ENCODE peak calls at places on chromosomes 13 and 19, in five cellular contexts. S is cardiac fibroblast; W is CD8-positive, alpha-beta memory T cell; T is GM12892; O is GM12864. M is an unnamed sample.
A peak's percentile ranks its signal among the peaks of the same experiment; 100 is the strongest.

GRCh38 chr13:25783076-25783475 is 268.7 kb downstream of the SHISA2 start:
- DNase-seq in S (no peak), O (no peak), T (no peak), W (no peak), M (no peak)

GRCh38 chr13:111409413-111409812 is 89.0 kb downstream of the TEX29 start:
- DNase-seq in S (no peak), W (no peak), T (no peak), O (no peak), M (no peak)

GRCh38 chr13:32297206-32297605 is 18.0 kb downstream of the ZAR1L start:
- DNase-seq in S (no peak), O (no peak), W (no peak), T (no peak), M (no peak)

GRCh38 chr19:28943651-28944050 is 269.3 kb downstream of the UQCRFS1 start:
- DNase-seq in T (no peak), W (no peak), S (no peak), O (no peak), M (no peak)

GRCh38 chr13:74825170-74825948 is 656.6 kb downstream of the TBC1D4 start:
- DNase-seq in S (peak; percentile 84), O (no peak), W (no peak), T (no peak), M (no peak)

GRCh38 chr13:42363941-42364612 is 92.1 kb downstream of the AKAP11 start:
- DNase-seq in W (no peak), T (no peak), O (no peak), S (peak; percentile 21), M (no peak)

GRCh38 chr19:58067240-58067912 is 8.3 kb downstream of the ZNF135 start:
- DNase-seq in O (no peak), T (no peak), W (no peak), S (no peak), M (no peak)

GRCh38 chr19:37909661-37910199 is 2.7 kb downstream of the SIPA1L3 start:
- DNase-seq in T (no peak), O (no peak), W (no peak), S (no peak), M (no peak)

M was measured in immature natural killer cell.